ENCODE peak calls at places on chromosomes 5 and 9, in ten cellular contexts. C is aorta; J is heart right ventricle; F is CD8-positive, alpha-beta T cell; D is gastrocnemius medialis; X is colonic mucosa; E is fibroblast of lung; L is CD8-positive, alpha-beta memory T cell; T is PC-3; U is hepatocyte. N is an unnamed sample.

GRCh38 chr5:72151646-72152045 is 44.4 kb downstream of the MAP1B start:
- DNase-seq in F (no peak), C (no peak), U (no peak), J (no peak), D (no peak), T (no peak), E (no peak), X (no peak), L (no peak), N (no peak)

GRCh38 chr9:95008151-95008771 is 281.8 kb downstream of the AOPEP start:
- DNase-seq in E (no peak), T (peak; percentile 29), F (no peak), X (peak; percentile 61), L (no peak), D (no peak), U (peak; percentile 68), J (no peak), C (no peak), N (no peak)

GRCh38 chr5:3350781-3351180 is 244.9 kb upstream of the IRX1 start:
- DNase-seq in U (no peak), E (no peak), T (no peak), X (peak; percentile 3), L (no peak), C (no peak), J (no peak), D (no peak), F (no peak), N (no peak)

GRCh38 chr9:35553670-35554543 is 51.2 kb upstream of the TESK1 start:
- DNase-seq in D (peak; percentile 55), L (no peak), F (no peak), J (peak; percentile 40), C (peak; percentile 81), U (peak; percentile 86), T (peak; percentile 79), E (peak; percentile 60), X (peak; percentile 68), N (peak; percentile 30)

GRCh38 chr5:91381134-91381773 is 1.9 kb downstream of the ARRDC3 start:
- DNase-seq in U (no peak), L (no peak), E (no peak), J (no peak), C (no peak), F (no peak), D (no peak), X (no peak), T (no peak), N (no peak)

GRCh38 chr9:35488019-35488418 is 1.9 kb upstream of the RUSC2 start:
- DNase-seq in F (no peak), E (no peak), X (no peak), T (no peak), J (no peak), U (no peak), L (no peak), D (no peak), C (no peak), N (no peak)

GRCh38 chr9:136532799-136533774 is 12.8 kb downstream of the NOTCH1 start:
- DNase-seq in J (no peak), E (no peak), L (peak; percentile 58), D (no peak), X (no peak), T (no peak), U (no peak), C (no peak), F (peak; percentile 43), N (peak; percentile 56)

GRCh38 chr9:12426198-12426864 is 266.9 kb upstream of the TYRP1 start:
- DNase-seq in T (peak; percentile 41), J (no peak), L (no peak), U (peak; percentile 52), F (no peak), C (no peak), X (no peak), D (no peak), E (no peak), N (no peak)

GRCh38 chr5:14143843-14144585 is 872 bp downstream of the TRIO start:
- DNase-seq in U (peak; percentile 72), J (peak; percentile 55), L (no peak), T (peak; percentile 23), F (no peak), X (peak; percentile 41), D (no peak), C (peak; percentile 73), E (peak; percentile 45), N (peak; percentile 22)

GRCh38 chr5:79413112-79413511 is 100.8 kb downstream of the HOMER1 start:
- DNase-seq in C (no peak), J (no peak), T (peak; percentile 23), E (no peak), X (no peak), L (no peak), D (no peak), F (no peak), U (no peak), N (no peak)

GRCh38 chr5:4700082-4700481 is 440.0 kb upstream of the ADAMTS16 start:
- DNase-seq in T (peak; percentile 48), C (peak; percentile 50), U (peak; percentile 78), J (peak; percentile 40), X (no peak), D (no peak), E (peak; percentile 71), L (no peak), F (no peak), N (no peak)

GRCh38 chr5:74767579-74767913 is 497 bp downstream of the NSA2 start:
- DNase-seq in D (no peak), F (no peak), L (no peak), J (no peak), U (peak; percentile 76), C (no peak), T (peak; percentile 25), X (peak; percentile 53), E (peak; percentile 67), N (no peak)

GRCh38 chr9:5453004-5453403 is 2.7 kb downstream of the CD274 start:
- DNase-seq in C (no peak), L (no peak), D (no peak), J (no peak), T (peak; percentile 25), E (no peak), F (no peak), U (no peak), X (no peak), N (no peak)

GRCh38 chr5:100838048-100838473 is 65.0 kb downstream of the ST8SIA4 start:
- DNase-seq in T (peak; percentile 28), X (no peak), U (no peak), J (no peak), F (no peak), E (peak; percentile 11), D (no peak), L (no peak), C (no peak), N (no peak)

GRCh38 chr5:92308679-92309078 is 925.6 kb upstream of the ARRDC3 start:
- DNase-seq in J (no peak), X (no peak), E (no peak), D (no peak), F (no peak), T (no peak), L (no peak), C (no peak), U (no peak), N (no peak)

GRCh38 chr5:33891731-33892418 is at the start of gene ADAMTS12:
- DNase-seq in U (peak; percentile 41), C (peak; percentile 60), J (peak; percentile 70), T (no peak), D (no peak), X (peak; percentile 23), L (no peak), F (no peak), E (peak; percentile 80), N (no peak)

GRCh38 chr9:106059886-106060285 is 365.5 kb downstream of the TMEM38B start:
- DNase-seq in F (no peak), L (no peak), D (no peak), T (no peak), C (no peak), U (no peak), J (no peak), E (no peak), X (no peak), N (no peak)

GRCh38 chr5:39231705-39232525 is 12.6 kb upstream of the FYB1 start:
- DNase-seq in L (no peak), X (no peak), D (no peak), U (no peak), C (no peak), F (no peak), T (peak; percentile 79), E (peak; percentile 35), J (no peak), N (no peak)

GRCh38 chr5:160479926-160480325 is 58.3 kb downstream of the PTTG1 start:
- DNase-seq in E (peak; percentile 83), C (no peak), F (no peak), X (no peak), J (no peak), L (no peak), T (peak; percentile 88), D (no peak), U (no peak), N (no peak)

GRCh38 chr9:14031015-14031414 is 282.9 kb downstream of the NFIB start:
- DNase-seq in C (peak; percentile 47), L (no peak), D (no peak), E (peak; percentile 67), X (no peak), U (peak; percentile 72), J (peak; percentile 18), T (no peak), F (no peak), N (no peak)
- H3K27ac ChIP-seq in C (peak overlapping the region; percentile 100), L (no peak overlapping the region), D (peak overlapping the region; percentile 86), E (no peak overlapping the region), X (peak overlapping the region; percentile 44), U (peak overlapping the region; percentile 88), J (peak overlapping the region; percentile 89), T (peak overlapping the region; percentile 47), F (no peak overlapping the region), N (no peak overlapping the region)

GRCh38 chr5:172903790-172904189 is 55.4 kb upstream of the RPL26L1 start:
- DNase-seq in X (peak; percentile 61), C (peak; percentile 79), F (no peak), E (peak; percentile 96), U (peak; percentile 88), L (no peak), T (peak; percentile 94), D (no peak), J (no peak), N (no peak)
- H3K27ac ChIP-seq in X (peak overlapping the region; percentile 95), C (peak overlapping the region; percentile 97), F (no peak overlapping the region), E (peak overlapping the region; percentile 95), U (peak overlapping the region; percentile 99), L (no peak overlapping the region), T (peak overlapping the region; percentile 96), D (peak overlapping the region; percentile 92), J (peak overlapping the region; percentile 98), N (no peak overlapping the region)

GRCh38 chr5:115588640-115589039 is 13.6 kb downstream of the TICAM2 start:
- DNase-seq in D (no peak), J (no peak), F (no peak), E (no peak), T (no peak), C (no peak), L (no peak), U (no peak), X (no peak), N (no peak)
- H3K27ac ChIP-seq in D (peak overlapping the region; percentile 48), J (peak overlapping the region; percentile 44), F (no peak overlapping the region), E (no peak overlapping the region), T (no peak overlapping the region), C (no peak overlapping the region), L (no peak overlapping the region), U (no peak overlapping the region), X (no peak overlapping the region), N (no peak overlapping the region)

GRCh38 chr9:109036744-109037680 is 23.7 kb upstream of the CTNNAL1 start:
- DNase-seq in U (no peak), X (no peak), J (no peak), F (no peak), E (no peak), L (no peak), C (no peak), D (no peak), T (no peak), N (no peak)
- H3K27ac ChIP-seq in U (peak overlapping the region; percentile 1), X (no peak overlapping the region), J (peak overlapping the region; percentile 55), F (no peak overlapping the region), E (peak overlapping the region; percentile 35), L (no peak overlapping the region), C (no peak overlapping the region), D (peak overlapping the region; percentile 49), T (peak overlapping the region; percentile 78), N (no peak overlapping the region)

GRCh38 chr5:169325273-169325672 is 24.3 kb upstream of the SLIT3 start:
- DNase-seq in C (no peak), U (peak; percentile 23), T (no peak), F (no peak), D (no peak), X (no peak), J (no peak), L (no peak), E (no peak), N (no peak)
- H3K27ac ChIP-seq in C (no peak overlapping the region), U (no peak overlapping the region), T (no peak overlapping the region), F (no peak overlapping the region), D (no peak overlapping the region), X (no peak overlapping the region), J (no peak overlapping the region), L (no peak overlapping the region), E (no peak overlapping the region), N (no peak overlapping the region)